ENCODE peak calls at places on chromosomes 16 and 17, in seven cellular contexts. T is fibroblast of lung, N is A549, S is IMR-90, H is colonic mucosa, G is upper lobe of right lung, C is heart right ventricle. R is an unnamed sample.

GRCh38 chr17:80967404-80967872 is 24.2 kb upstream of the CHMP6 start:
- DNase-seq in T (no peak), N (no peak), S (no peak), H (no peak), G (no peak), C (no peak), R (no peak)

GRCh38 chr17:57357392-57357784 is 101.1 kb downstream of the MSI2 start:
- DNase-seq in T (peak; percentile 74), N (no peak), S (no peak), H (no peak), G (peak; percentile 80), C (peak; percentile 81), R (no peak)

GRCh38 chr17:14331200-14331981 is 30.5 kb downstream of the HS3ST3B1 start:
- DNase-seq in T (no peak), N (no peak), S (no peak), H (no peak), G (no peak), C (no peak), R (no peak)

GRCh38 chr17:81534157-81535006 is 6.2 kb downstream of the FSCN2 start:
- DNase-seq in T (no peak), N (no peak), S (no peak), H (no peak), G (no peak), C (no peak), R (no peak)

GRCh38 chr16:63978240-63978639 is 1143.6 kb downstream of the CDH11 start:
- DNase-seq in T (no peak), N (no peak), S (no peak), H (no peak), G (no peak), C (no peak), R (no peak)

GRCh38 chr16:53816211-53816610 is 112.3 kb downstream of the FTO start:
- DNase-seq in T (no peak), N (no peak), S (no peak), H (no peak), G (no peak), C (no peak), R (no peak)

GRCh38 chr16:55508271-55508921 is 476 bp upstream of the LPCAT2 start:
- DNase-seq in T (no peak), N (no peak), S (no peak), H (no peak), G (no peak), C (no peak), R (no peak)

GRCh38 chr16:12323007-12323699 is 346.6 kb downstream of the SNX29 start:
- DNase-seq in T (no peak), N (no peak), S (no peak), H (no peak), G (no peak), C (no peak), R (peak; percentile 14)

GRCh38 chr16:15510992-15511391 is 76.6 kb downstream of the BMERB1 start:
- DNase-seq in T (no peak), N (no peak), S (no peak), H (no peak), G (no peak), C (no peak), R (no peak)

GRCh38 chr16:85865-86264 is 7.8 kb downstream of the MPG start:
- DNase-seq in T (no peak), N (no peak), S (no peak), H (no peak), G (no peak), C (no peak), R (no peak)

GRCh38 chr17:2140683-2141082 is 85.8 kb downstream of the HIC1 start:
- DNase-seq in T (no peak), N (no peak), S (no peak), H (no peak), G (no peak), C (no peak), R (no peak)

GRCh38 chr17:50114849-50115357 is 15.1 kb downstream of the SAMD14 start:
- DNase-seq in T (peak; percentile 56), N (peak; percentile 82), S (peak; percentile 70), H (peak; percentile 70), G (no peak), C (no peak), R (peak; percentile 47)

GRCh38 chr16:88782454-88783390 is 2.3 kb downstream of the PIEZO1 start:
- DNase-seq in T (peak; percentile 85), N (no peak), S (peak; percentile 84), H (no peak), G (no peak), C (no peak), R (no peak)

GRCh38 chr16:88197481-88198456 is 185.0 kb upstream of the ZNF469 start:
- DNase-seq in T (no peak), N (no peak), S (peak; percentile 31), H (no peak), G (peak; percentile 37), C (no peak), R (no peak)

GRCh38 chr17:19718041-19718612 is 1.7 kb upstream of the SLC47A2 start:
- DNase-seq in T (no peak), N (no peak), S (no peak), H (peak; percentile 16), G (peak; percentile 54), C (no peak), R (no peak)

GRCh38 chr16:50326835-50327465 is 41.8 kb downstream of the BRD7 start:
- DNase-seq in T (peak; percentile 29), N (peak; percentile 58), S (peak; percentile 36), H (no peak), G (no peak), C (no peak), R (peak; percentile 79)

GRCh38 chr17:39676198-39676819 is 8.1 kb downstream of the PNMT start:
- DNase-seq in T (no peak), N (peak; percentile 51), S (no peak), H (peak; percentile 83), G (peak; percentile 91), C (peak; percentile 69), R (peak; percentile 49)

GRCh38 chr17:30000001-30000754 is 58.7 kb downstream of the EFCAB5 start:
- DNase-seq in T (no peak), N (peak; percentile 27), S (no peak), H (no peak), G (no peak), C (no peak), R (no peak)

DNA sequence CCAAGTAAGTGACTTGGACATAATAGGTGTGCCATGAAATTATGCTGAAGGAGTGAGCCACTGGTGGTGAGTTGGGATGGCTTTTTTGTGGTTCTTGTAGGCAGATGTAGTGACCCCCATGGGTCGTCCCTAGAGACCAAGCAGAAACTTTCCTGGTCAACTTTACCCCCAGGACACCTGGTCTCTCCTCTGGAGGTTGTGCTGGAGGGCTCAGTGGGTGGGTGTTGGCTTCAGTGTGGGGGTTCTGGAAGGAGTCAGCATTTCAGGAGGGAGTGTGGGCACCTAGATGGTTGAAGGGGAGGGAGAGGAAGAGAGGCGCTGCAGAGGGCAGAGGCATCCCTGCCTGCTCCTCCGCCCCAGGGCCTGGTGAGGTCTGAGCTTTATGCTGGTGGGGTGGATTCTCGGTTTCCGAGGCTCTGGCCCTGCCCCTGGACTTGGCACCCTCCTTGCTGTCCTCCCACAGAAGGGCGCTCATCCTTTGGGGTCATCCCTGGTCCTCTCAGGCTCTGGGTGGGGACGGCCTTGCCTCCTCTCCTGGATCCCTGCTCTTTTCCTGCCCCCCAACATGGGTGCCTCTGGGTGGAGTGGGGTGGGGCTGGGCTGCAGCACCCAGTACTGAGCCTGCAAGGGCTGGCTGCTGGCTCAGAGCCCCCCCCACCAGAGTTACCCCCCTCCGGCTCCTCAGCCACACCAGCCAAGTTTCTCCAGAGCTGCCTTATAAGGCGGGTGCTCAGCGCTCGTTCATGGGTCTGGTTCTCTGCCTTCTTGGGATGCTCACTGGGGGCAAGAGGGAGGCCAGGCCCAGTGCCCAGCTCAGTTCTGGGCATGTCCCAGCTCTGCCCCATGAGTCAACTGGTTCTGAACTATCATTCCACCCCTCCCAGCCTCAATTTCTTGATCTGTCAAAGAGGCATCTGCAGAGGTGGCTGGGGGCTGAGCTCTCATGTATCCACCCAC is 266.8 kb downstream of the SEC14L1 start:
- DNase-seq in T (no peak), N (no peak), S (no peak), H (no peak), G (no peak), C (no peak), R (no peak)
- H3K27ac ChIP-seq in T (peak overlapping the region; percentile 52), N (peak overlapping the region; percentile 70), S (peak overlapping the region; percentile 58), H (peak overlapping the region; percentile 48), G (no peak overlapping the region), C (peak overlapping the region; percentile 10), R (peak overlapping the region; percentile 81)

GRCh38 chr16:80940069-80940856 is 66.4 kb downstream of the CMC2 start:
- DNase-seq in T (peak; percentile 54), N (no peak), S (peak; percentile 15), H (no peak), G (no peak), C (no peak), R (no peak)

GRCh38 chr16:80935691-80936090 is 71.0 kb downstream of the CMC2 start:
- DNase-seq in T (no peak), N (no peak), S (no peak), H (no peak), G (no peak), C (no peak), R (no peak)

GRCh38 chr16:80938928-80939260 is 67.8 kb downstream of the CMC2 start:
- DNase-seq in T (no peak), N (no peak), S (no peak), H (no peak), G (no peak), C (no peak), R (no peak)

GRCh38 chr16:80936410-80936809 is 70.3 kb downstream of the CMC2 start:
- DNase-seq in T (peak; percentile 63), N (no peak), S (peak; percentile 16), H (no peak), G (no peak), C (no peak), R (no peak)

GRCh38 chr16:80938035-80938927 is 68.4 kb downstream of the CMC2 start:
- DNase-seq in T (peak; percentile 100), N (peak; percentile 50), S (peak; percentile 94), H (no peak), G (no peak), C (peak; percentile 32), R (no peak)
- H3K4me3 ChIP-seq in T (peak overlapping the region; percentile 8), N (no peak overlapping the region), S (no peak overlapping the region), H (no peak overlapping the region), G (no peak overlapping the region), C (no peak overlapping the region), R (no peak overlapping the region)

GRCh38 chr17:60383379-60383778 is 8.6 kb downstream of the USP32 start:
- DNase-seq in T (no peak), N (no peak), S (no peak), H (no peak), G (no peak), C (no peak), R (no peak)

GRCh38 chr17:60386475-60387058 is 5.4 kb downstream of the USP32 start:
- DNase-seq in T (no peak), N (no peak), S (no peak), H (no peak), G (no peak), C (no peak), R (no peak)

GRCh38 chr17:60388742-60389141 is 3.2 kb downstream of the USP32 start:
- DNase-seq in T (no peak), N (no peak), S (no peak), H (no peak), G (no peak), C (no peak), R (no peak)

GRCh38 chr17:60387666-60388065 is 4.3 kb downstream of the USP32 start:
- DNase-seq in T (no peak), N (no peak), S (no peak), H (no peak), G (no peak), C (no peak), R (no peak)

GRCh38 chr17:60386137-60386395 is 5.9 kb downstream of the USP32 start:
- DNase-seq in T (no peak), N (no peak), S (no peak), H (no peak), G (no peak), C (no peak), R (no peak)
- H3K27ac ChIP-seq in T (no peak overlapping the region), N (no peak overlapping the region), S (peak overlapping the region; percentile 16), H (no peak overlapping the region), G (no peak overlapping the region), C (no peak overlapping the region), R (no peak overlapping the region)

GRCh38 chr16:85523602-85524364 is 89.3 kb upstream of the GSE1 start:
- DNase-seq in T (peak; percentile 46), N (no peak), S (peak; percentile 45), H (no peak), G (peak; percentile 89), C (peak; percentile 59), R (no peak)
- H3K4me3 ChIP-seq in T (no peak overlapping the region), N (no peak overlapping the region), S (no peak overlapping the region), H (no peak overlapping the region), G (no peak overlapping the region), C (no peak overlapping the region), R (no peak overlapping the region)

R was measured in naive thymus-derived CD4-positive, alpha-beta T cell.